ENCODE peak calls at places on chromosomes 1 and 21, in five cellular contexts. One of them, this sample, is unnamed.

GRCh38 chr1:234975122-234975940 is 153.3 kb downstream of the TOMM20 start:
- DNase-seq in keratinocyte: peak
- DNase-seq in left lung: no peak
- DNase-seq in GM23338: no peak
- DNase-seq in adipocyte: peak
- DNase-seq in this sample: no peak

GRCh38 chr1:204649756-204650155 is 35.8 kb downstream of the LRRN2 start:
- DNase-seq in adipocyte: no peak
- DNase-seq in left lung: no peak
- DNase-seq in GM23338: no peak
- DNase-seq in keratinocyte: no peak
- DNase-seq in this sample: no peak

GRCh38 chr1:213163278-213163711 is 112.3 kb downstream of the RPS6KC1 start:
- DNase-seq in adipocyte: peak
- DNase-seq in left lung: no peak
- DNase-seq in keratinocyte: no peak
- DNase-seq in GM23338: no peak
- DNase-seq in this sample: no peak

GRCh38 chr1:228397966-228398365 is 8.7 kb downstream of the TRIM11 start:
- DNase-seq in adipocyte: no peak
- DNase-seq in left lung: peak
- DNase-seq in keratinocyte: no peak
- DNase-seq in GM23338: no peak
- DNase-seq in this sample: no peak

GRCh38 chr1:176177764-176178163 is 29.3 kb downstream of the COP1 start:
- DNase-seq in left lung: no peak
- DNase-seq in GM23338: no peak
- DNase-seq in keratinocyte: no peak
- DNase-seq in adipocyte: no peak
- DNase-seq in this sample: no peak

GRCh38 chr1:59468828-59469428 is 172.0 kb downstream of the FGGY start:
- DNase-seq in adipocyte: no peak
- DNase-seq in keratinocyte: no peak
- DNase-seq in GM23338: no peak
- DNase-seq in left lung: no peak
- DNase-seq in this sample: no peak

GRCh38 chr1:223756002-223756775 is 43.9 kb downstream of the CAPN2 start:
- DNase-seq in keratinocyte: no peak
- DNase-seq in adipocyte: no peak
- DNase-seq in GM23338: no peak
- DNase-seq in left lung: no peak
- DNase-seq in this sample: peak

GRCh38 chr1:76037314-76037713 is 37.2 kb upstream of the ST6GALNAC3 start:
- DNase-seq in GM23338: no peak
- DNase-seq in keratinocyte: no peak
- DNase-seq in left lung: no peak
- DNase-seq in adipocyte: no peak
- DNase-seq in this sample: no peak

GRCh38 chr1:55053265-55053954 is 14.1 kb downstream of the PCSK9 start:
- DNase-seq in left lung: peak
- DNase-seq in adipocyte: peak
- DNase-seq in GM23338: no peak
- DNase-seq in keratinocyte: no peak
- DNase-seq in this sample: no peak

GRCh38 chr21:42567181-42567560 is 53.5 kb downstream of the SLC37A1 start:
- DNase-seq in adipocyte: no peak
- DNase-seq in keratinocyte: no peak
- DNase-seq in left lung: peak
- DNase-seq in GM23338: no peak
- DNase-seq in this sample: no peak

GRCh38 chr1:2466834-2467554 is 9.1 kb upstream of the PLCH2 start:
- DNase-seq in left lung: no peak
- DNase-seq in adipocyte: no peak
- DNase-seq in keratinocyte: no peak
- DNase-seq in GM23338: peak
- DNase-seq in this sample: no peak

GRCh38 chr1:41368384-41368783 is 7.2 kb downstream of the FOXO6 start:
- DNase-seq in GM23338: no peak
- DNase-seq in adipocyte: no peak
- DNase-seq in left lung: no peak
- DNase-seq in keratinocyte: no peak
- DNase-seq in this sample: no peak

GRCh38 chr21:14862794-14863720 is 201.7 kb downstream of the NRIP1 start:
- DNase-seq in adipocyte: peak
- DNase-seq in left lung: no peak
- DNase-seq in GM23338: peak
- DNase-seq in keratinocyte: no peak
- DNase-seq in this sample: no peak

GRCh38 chr1:155196893-155197638 is 10.6 kb downstream of the THBS3 start:
- DNase-seq in left lung: peak
- DNase-seq in adipocyte: no peak
- DNase-seq in keratinocyte: no peak
- DNase-seq in GM23338: no peak
- DNase-seq in this sample: no peak

GRCh38 chr1:154423988-154424326 is 18.8 kb downstream of the IL6R start:
- DNase-seq in keratinocyte: no peak
- DNase-seq in adipocyte: no peak
- DNase-seq in GM23338: no peak
- DNase-seq in left lung: no peak
- DNase-seq in this sample: no peak

GRCh38 chr1:154178856-154179811 is 12.8 kb downstream of the TPM3 start:
- DNase-seq in left lung: no peak
- DNase-seq in keratinocyte: no peak
- DNase-seq in adipocyte: no peak
- DNase-seq in GM23338: no peak
- DNase-seq in this sample: no peak

GRCh38 chr1:58005212-58005611 is 541.3 kb downstream of the OMA1 start:
- DNase-seq in GM23338: no peak
- DNase-seq in adipocyte: no peak
- DNase-seq in keratinocyte: no peak
- DNase-seq in left lung: no peak
- DNase-seq in this sample: no peak

GRCh38 chr1:20867062-20867461 is 80.0 kb upstream of the HP1BP3 start:
- DNase-seq in keratinocyte: no peak
- DNase-seq in left lung: no peak
- DNase-seq in GM23338: no peak
- DNase-seq in adipocyte: peak
- DNase-seq in this sample: no peak

GRCh38 chr21:31346256-31346821 is 2.3 kb upstream of the TIAM1 start:
- DNase-seq in adipocyte: no peak
- DNase-seq in keratinocyte: no peak
- DNase-seq in left lung: no peak
- DNase-seq in GM23338: no peak
- DNase-seq in this sample: no peak

GRCh38 chr1:108000620-108001105 is 35.7 kb upstream of the VAV3 start:
- DNase-seq in left lung: peak
- DNase-seq in GM23338: no peak
- DNase-seq in keratinocyte: no peak
- DNase-seq in adipocyte: peak
- DNase-seq in this sample: no peak

GRCh38 chr1:94734963-94735899 is 84.9 kb upstream of the SLC44A3 start:
- DNase-seq in adipocyte: peak
- DNase-seq in GM23338: peak
- DNase-seq in left lung: peak
- DNase-seq in keratinocyte: peak
- DNase-seq in this sample: no peak

GRCh38 chr1:48488721-48489120 is 16.7 kb upstream of the SPATA6 start:
- DNase-seq in left lung: no peak
- DNase-seq in keratinocyte: no peak
- DNase-seq in GM23338: no peak
- DNase-seq in adipocyte: no peak
- DNase-seq in this sample: no peak

GRCh38 chr1:93615201-93616150 is 66.2 kb downstream of the BCAR3 start:
- DNase-seq in keratinocyte: no peak
- DNase-seq in GM23338: peak
- DNase-seq in left lung: no peak
- DNase-seq in adipocyte: peak
- DNase-seq in this sample: no peak

GRCh38 chr1:57377731-57378139 is 46.1 kb downstream of the DAB1 start:
- DNase-seq in left lung: no peak
- DNase-seq in GM23338: peak
- DNase-seq in adipocyte: no peak
- DNase-seq in keratinocyte: no peak
- DNase-seq in this sample: no peak

GRCh38 chr1:203462878-203463277 is 12.7 kb upstream of the PRELP start:
- DNase-seq in GM23338: no peak
- DNase-seq in left lung: peak
- DNase-seq in keratinocyte: no peak
- DNase-seq in adipocyte: peak
- DNase-seq in this sample: no peak

GRCh38 chr1:208820600-208821232 is 576.5 kb upstream of the PLXNA2 start:
- DNase-seq in GM23338: no peak
- DNase-seq in adipocyte: no peak
- DNase-seq in keratinocyte: no peak
- DNase-seq in left lung: no peak
- DNase-seq in this sample: no peak

GRCh38 chr1:229509576-229509975 is 1.4 kb upstream of the NUP133 start:
- DNase-seq in adipocyte: no peak
- DNase-seq in GM23338: no peak
- DNase-seq in keratinocyte: no peak
- DNase-seq in left lung: no peak
- DNase-seq in this sample: no peak

GRCh38 chr1:8409107-8409506 is 91.2 kb downstream of the SLC45A1 start:
- DNase-seq in GM23338: peak
- DNase-seq in left lung: no peak
- DNase-seq in adipocyte: peak
- DNase-seq in keratinocyte: no peak
- DNase-seq in this sample: no peak

GRCh38 chr1:232426801-232427200 is 203.1 kb downstream of the SIPA1L2 start:
- DNase-seq in left lung: no peak
- DNase-seq in GM23338: no peak
- DNase-seq in keratinocyte: no peak
- DNase-seq in adipocyte: no peak
- DNase-seq in this sample: no peak
- H3K4me3 ChIP-seq in left lung: no peak
- H3K4me3 ChIP-seq in GM23338: no peak
- H3K4me3 ChIP-seq in keratinocyte: no peak
- H3K4me3 ChIP-seq in adipocyte: no peak
- H3K4me3 ChIP-seq in this sample: no peak

GRCh38 chr1:46456411-46456963 is 33.1 kb upstream of the DMBX1 start:
- DNase-seq in GM23338: peak
- DNase-seq in left lung: no peak
- DNase-seq in adipocyte: no peak
- DNase-seq in keratinocyte: no peak
- DNase-seq in this sample: no peak

GRCh38 chr1:46452931-46453325 is 36.7 kb upstream of the DMBX1 start:
- DNase-seq in left lung: no peak
- DNase-seq in GM23338: no peak
- DNase-seq in keratinocyte: no peak
- DNase-seq in adipocyte: no peak
- DNase-seq in this sample: no peak

GRCh38 chr1:46451948-46452930 is 37.4 kb upstream of the DMBX1 start:
- DNase-seq in GM23338: no peak
- DNase-seq in keratinocyte: no peak
- DNase-seq in adipocyte: no peak
- DNase-seq in left lung: no peak
- DNase-seq in this sample: no peak

GRCh38 chr1:46455951-46456350 is 33.7 kb upstream of the DMBX1 start:
- DNase-seq in left lung: no peak
- DNase-seq in keratinocyte: no peak
- DNase-seq in GM23338: no peak
- DNase-seq in adipocyte: no peak
- DNase-seq in this sample: no peak

GRCh38 chr1:46453449-46453848 is 36.2 kb upstream of the DMBX1 start:
- DNase-seq in adipocyte: no peak
- DNase-seq in keratinocyte: no peak
- DNase-seq in left lung: no peak
- DNase-seq in GM23338: no peak
- DNase-seq in this sample: no peak
- H3K4me3 ChIP-seq in adipocyte: no peak
- H3K4me3 ChIP-seq in keratinocyte: no peak
- H3K4me3 ChIP-seq in left lung: no peak
- H3K4me3 ChIP-seq in GM23338: peak
- H3K4me3 ChIP-seq in this sample: no peak

DNA sequence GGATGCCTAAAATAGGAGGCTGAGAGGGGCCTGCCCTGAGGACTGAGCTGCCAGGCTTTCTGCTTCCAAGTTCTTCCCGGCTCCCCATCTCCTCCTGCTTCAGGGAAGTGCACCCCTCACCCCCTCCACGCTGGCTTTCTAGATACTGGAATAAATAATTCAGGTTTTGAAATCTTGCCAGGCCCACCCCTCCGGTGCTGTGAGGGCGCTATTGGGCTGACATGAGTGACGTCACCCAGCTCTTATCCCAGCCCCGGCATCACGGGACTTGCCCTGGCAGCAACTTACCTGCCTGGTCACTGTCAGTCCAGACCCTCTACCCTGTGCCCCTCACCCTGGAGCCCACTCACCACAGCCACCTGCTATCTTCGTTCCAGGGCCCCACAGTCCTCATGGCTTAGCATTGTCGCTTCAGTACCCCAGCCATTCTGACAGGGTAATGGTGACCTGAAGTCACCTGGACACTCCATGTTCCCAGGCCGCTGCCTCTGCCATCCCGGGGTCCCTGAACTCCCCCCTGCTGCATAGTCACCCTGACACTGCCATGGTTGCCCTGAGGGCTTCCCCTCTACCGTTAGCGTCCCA is 819 bp upstream of the GPR3 start:
- DNase-seq in keratinocyte: no peak
- DNase-seq in adipocyte: peak
- DNase-seq in left lung: peak
- DNase-seq in GM23338: peak
- DNase-seq in this sample: peak
- H3K4me3 ChIP-seq in keratinocyte: peak
- H3K4me3 ChIP-seq in adipocyte: peak
- H3K4me3 ChIP-seq in left lung: no peak
- H3K4me3 ChIP-seq in GM23338: peak
- H3K4me3 ChIP-seq in this sample: peak

GRCh38 chr21:41427556-41427955 is 1.5 kb downstream of the MX1 start:
- DNase-seq in GM23338: no peak
- DNase-seq in keratinocyte: no peak
- DNase-seq in left lung: no peak
- DNase-seq in adipocyte: no peak
- DNase-seq in this sample: no peak
- H3K4me3 ChIP-seq in GM23338: no peak
- H3K4me3 ChIP-seq in keratinocyte: no peak
- H3K4me3 ChIP-seq in left lung: no peak
- H3K4me3 ChIP-seq in adipocyte: no peak
- H3K4me3 ChIP-seq in this sample: peak

GRCh38 chr1:16012590-16013219 is 5.1 kb downstream of the HSPB7 start:
- DNase-seq in adipocyte: peak
- DNase-seq in keratinocyte: no peak
- DNase-seq in left lung: peak
- DNase-seq in GM23338: peak
- DNase-seq in this sample: no peak
- H3K4me3 ChIP-seq in adipocyte: no peak
- H3K4me3 ChIP-seq in keratinocyte: no peak
- H3K4me3 ChIP-seq in left lung: peak
- H3K4me3 ChIP-seq in GM23338: peak
- H3K4me3 ChIP-seq in this sample: peak